ENCODE peak calls at places on chromosomes 13 and 19, in seven cellular contexts. G, Q, F, J, U, T and C are unnamed samples.

GRCh38 chr19:4013886-4014540 is 6.5 kb downstream of the PIAS4 start:
- DNase-seq in T (no peak), U (peak), Q (no peak), J (no peak), G (no peak), F (no peak), C (no peak)

GRCh38 chr13:46339035-46339666 is 47.9 kb downstream of the RUBCNL start:
- DNase-seq in U (no peak), J (no peak), Q (no peak), F (no peak), G (no peak), T (no peak), C (no peak)

GRCh38 chr19:7294571-7295212 is 478 bp upstream of the INSR start:
- DNase-seq in G (peak), U (peak), T (peak), F (peak), Q (peak), J (peak), C (peak)

GRCh38 chr19:18675779-18676178 is 7.7 kb upstream of the CRTC1 start:
- DNase-seq in T (peak), F (no peak), Q (no peak), J (peak), U (no peak), G (peak), C (peak)

GRCh38 chr19:29658221-29658991 is 6.9 kb upstream of the PLEKHF1 start:
- DNase-seq in F (no peak), Q (no peak), J (no peak), U (no peak), G (no peak), T (no peak), C (no peak)

GRCh38 chr13:113043931-113044330 is 61.7 kb upstream of the F7 start:
- DNase-seq in T (no peak), G (no peak), U (no peak), F (no peak), J (no peak), Q (no peak), C (no peak)

GRCh38 chr19:2048104-2048958 is 2.7 kb downstream of the MKNK2 start:
- DNase-seq in J (no peak), G (no peak), T (no peak), U (no peak), F (no peak), Q (no peak), C (no peak)

GRCh38 chr19:16920816-16921529 is 32.2 kb downstream of the F2RL3 start:
- DNase-seq in G (no peak), J (peak), F (no peak), U (no peak), T (peak), Q (no peak), C (no peak)

GRCh38 chr13:80458546-80458945 is 117.6 kb upstream of the SPRY2 start:
- DNase-seq in T (no peak), F (no peak), U (no peak), G (no peak), Q (peak), J (no peak), C (no peak)

GRCh38 chr19:5099822-5100221 is 130.9 kb downstream of the KDM4B start:
- DNase-seq in J (no peak), Q (no peak), T (peak), G (no peak), U (no peak), F (no peak), C (no peak)

GRCh38 chr19:22532388-22533310 is 101.5 kb upstream of the ZNF492 start:
- DNase-seq in T (no peak), G (no peak), J (no peak), Q (no peak), U (no peak), F (no peak), C (no peak)

GRCh38 chr13:110137677-110138008 is 169.3 kb downstream of the COL4A1 start:
- DNase-seq in U (peak), J (peak), Q (no peak), F (peak), G (no peak), T (peak), C (no peak)

GRCh38 chr13:66036024-66036614 is 1194.0 kb downstream of the PCDH9 start:
- DNase-seq in T (peak), F (no peak), U (no peak), Q (peak), G (no peak), J (no peak), C (peak)

GRCh38 chr13:86567119-86567518 is 767.9 kb upstream of the SLITRK6 start:
- DNase-seq in J (no peak), F (peak), Q (no peak), U (peak), T (peak), G (no peak), C (peak)

GRCh38 chr19:39850892-39851291 is 4.7 kb upstream of the FBL start:
- DNase-seq in U (no peak), G (no peak), F (no peak), J (no peak), T (no peak), Q (no peak), C (no peak)

GRCh38 chr13:106619688-106620555 is 52.0 kb upstream of the ARGLU1 start:
- DNase-seq in T (peak), G (no peak), Q (peak), U (peak), F (peak), J (peak), C (peak)

GRCh38 chr19:17969096-17969792 is 2.3 kb downstream of the KCNN1 start:
- DNase-seq in J (no peak), Q (no peak), G (no peak), T (no peak), F (no peak), U (no peak), C (no peak)

GRCh38 chr13:73258396-73258795 is 199.6 kb downstream of the KLF5 start:
- DNase-seq in U (no peak), T (no peak), F (no peak), J (no peak), G (no peak), Q (no peak), C (no peak)

GRCh38 chr13:114132419-114133121 is at the start of gene RASA3:
- DNase-seq in F (no peak), G (peak), Q (peak), J (peak), T (peak), U (peak), C (peak)

GRCh38 chr13:34025746-34026145 is 207.8 kb downstream of the RFC3 start:
- DNase-seq in T (no peak), U (no peak), F (no peak), G (no peak), J (no peak), Q (peak), C (no peak)

GRCh38 chr19:18562086-18562485 is 4.4 kb downstream of the KXD1 start:
- DNase-seq in G (no peak), T (no peak), F (no peak), U (no peak), Q (peak), J (no peak), C (no peak)

GRCh38 chr19:44553478-44554171 is 24.1 kb upstream of the CEACAM20 start:
- DNase-seq in F (no peak), T (peak), G (no peak), J (no peak), U (no peak), Q (peak), C (no peak)

GRCh38 chr19:54430306-54431254 is 15.3 kb downstream of the TTYH1 start:
- DNase-seq in G (peak), F (no peak), T (peak), J (peak), U (peak), Q (peak), C (peak)

GRCh38 chr19:1841209-1841924 is 6.9 kb downstream of the REXO1 start:
- DNase-seq in T (peak), Q (no peak), U (no peak), G (no peak), J (no peak), F (no peak), C (no peak)

GRCh38 chr13:72959643-72960042 is 99.2 kb upstream of the KLF5 start:
- DNase-seq in U (no peak), J (no peak), Q (peak), T (no peak), F (no peak), G (no peak), C (no peak)

GRCh38 chr13:95643814-95644598 is 500 bp downstream of the DZIP1 start:
- DNase-seq in J (no peak), Q (peak), F (peak), U (peak), T (no peak), G (peak), C (peak)

GRCh38 chr19:15424121-15424520 is 5.3 kb upstream of the AKAP8L start:
- DNase-seq in J (no peak), T (no peak), G (no peak), U (no peak), Q (no peak), F (no peak), C (no peak)
- TF ChIP-seq POLR2AphosphoS5 in J (no peak), T (no peak), G (no peak), U (no peak), Q (no peak), F (no peak), C (no peak)

DNA sequence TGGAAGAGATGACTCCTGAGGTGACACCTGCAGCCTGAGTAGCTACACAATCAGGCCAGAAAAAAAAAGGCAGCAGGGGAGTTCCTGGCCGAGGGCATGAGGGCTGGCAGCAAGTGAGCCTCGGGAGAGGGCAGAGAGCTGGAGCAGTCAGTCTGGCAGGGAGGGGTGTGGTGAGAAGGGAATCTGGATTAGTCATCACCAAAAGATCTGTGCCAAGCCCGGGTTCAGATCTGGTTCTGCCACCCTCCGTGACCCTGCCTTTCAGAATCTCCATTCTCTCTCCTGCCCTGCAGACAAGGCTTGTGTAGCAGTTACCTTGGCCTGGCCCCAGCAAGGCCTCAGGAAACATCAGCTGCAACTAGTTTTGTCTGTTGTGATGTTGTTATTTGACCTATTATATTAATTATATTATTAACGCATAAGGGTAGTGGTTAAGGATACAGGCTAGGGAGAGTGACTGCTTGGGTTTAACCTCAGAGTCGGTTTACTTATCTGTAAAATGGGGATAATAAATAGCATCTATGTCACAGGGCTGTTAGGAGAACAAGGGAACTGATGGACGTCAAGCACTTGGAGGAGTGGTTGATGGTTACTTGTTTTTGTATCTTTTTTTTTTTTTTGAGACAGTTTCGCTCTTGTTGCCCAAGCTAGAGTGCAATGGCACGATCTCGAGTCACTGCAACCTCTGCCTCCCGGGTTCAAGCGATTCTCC is 2.7 kb upstream of the CAPNS1 start:
- DNase-seq in J (peak), U (no peak), F (no peak), T (no peak), G (no peak), Q (peak), C (no peak)
- H2AFZ ChIP-seq in J (no peak), U (peak), F (peak), T (peak), G (no peak), Q (peak), C (peak)

DNA sequence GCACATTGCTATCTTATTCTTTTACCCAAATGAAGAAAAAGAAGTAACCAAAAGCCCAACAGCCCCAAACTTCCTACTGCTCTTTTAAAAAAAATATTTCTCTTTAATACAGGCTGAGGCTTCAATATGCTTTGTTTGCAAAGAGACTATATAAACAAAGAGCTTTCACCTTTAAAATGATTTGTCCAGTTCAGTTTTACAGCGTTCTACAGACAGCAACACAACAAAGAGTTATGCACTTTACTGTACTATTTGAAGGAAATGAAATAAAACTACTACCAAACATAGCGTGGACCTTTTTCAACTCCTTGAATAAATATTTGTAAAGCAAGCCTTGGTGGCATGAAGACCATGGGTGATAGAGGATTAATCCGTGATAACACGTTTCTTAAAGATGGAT is 151.2 kb downstream of the FGF9 start:
- DNase-seq in U (no peak), F (no peak), J (no peak), T (no peak), Q (no peak), G (no peak), C (no peak)
- H3K4me2 ChIP-seq in U (no peak), F (peak), J (no peak), T (no peak), Q (no peak), G (no peak), C (no peak)

GRCh38 chr19:46761418-46761831 is 15.2 kb upstream of the STRN4 start:
- DNase-seq in J (no peak), Q (no peak), U (no peak), G (no peak), T (no peak), F (peak), C (no peak)

GRCh38 chr19:46766569-46767317 is 20.5 kb upstream of the STRN4 start:
- DNase-seq in G (peak), Q (peak), F (peak), U (peak), J (no peak), T (peak), C (peak)

GRCh38 chr19:46762245-46762890 is 16.1 kb upstream of the STRN4 start:
- DNase-seq in Q (no peak), F (no peak), G (no peak), T (no peak), J (no peak), U (no peak), C (no peak)

GRCh38 chr19:46760363-46760762 is 14.1 kb upstream of the STRN4 start:
- DNase-seq in T (no peak), F (no peak), J (no peak), G (no peak), Q (no peak), U (no peak), C (no peak)

GRCh38 chr19:46764817-46765291 is 18.6 kb upstream of the STRN4 start:
- DNase-seq in U (no peak), Q (no peak), F (peak), J (no peak), T (no peak), G (no peak), C (no peak)
- TF ChIP-seq POLR2AphosphoS5 in U (no peak), Q (no peak), F (no peak), J (no peak), T (no peak), G (no peak), C (no peak)